ENCODE peak calls at places on chromosomes 6 and 20, in five cellular contexts. N is H9, K is IMR-90, S is H1, D is neuronal stem cell. T is an unnamed sample. For H3K4me1, the result is how much of the 10 kb centered on the place peaks cover.

GRCh38 chr20:59010321-59010994 is 3.4 kb upstream of the CTSZ start:
- DNase-seq in N (no peak), K (no peak), S (no peak), D (no peak), T (no peak)

GRCh38 chr6:33710296-33711121 is 991 bp downstream of the UQCC2 start:
- DNase-seq in N (no peak), K (no peak), S (no peak), D (no peak), T (no peak)

GRCh38 chr6:44012078-44012493 is 115.2 kb downstream of the MRPL14 start:
- DNase-seq in N (no peak), K (peak), S (no peak), D (no peak), T (peak)

GRCh38 chr6:20633566-20634340 is 99.5 kb downstream of the CDKAL1 start:
- DNase-seq in N (no peak), K (no peak), S (no peak), D (no peak), T (no peak)

GRCh38 chr20:36017034-36017951 is 48.9 kb downstream of the CNBD2 start:
- DNase-seq in N (no peak), K (peak), S (no peak), D (no peak), T (no peak)

GRCh38 chr6:113120214-113120576 is 737.0 kb upstream of the MARCKS start:
- DNase-seq in N (no peak), K (peak), S (no peak), D (no peak), T (peak)

GRCh38 chr6:170405311-170405975 is 98.9 kb downstream of the FAM120B start:
- DNase-seq in N (no peak), K (peak), S (no peak), D (no peak), T (peak)

GRCh38 chr6:42564496-42564890 is 664 bp downstream of the UBR2 start:
- DNase-seq in N (no peak), K (no peak), S (no peak), D (no peak), T (peak)

GRCh38 chr6:135922170-135922569 is 70.7 kb downstream of the PDE7B start:
- DNase-seq in N (peak), K (peak), S (no peak), D (no peak), T (peak)

GRCh38 chr6:135920689-135921088 is 69.2 kb downstream of the PDE7B start:
- DNase-seq in N (no peak), K (no peak), S (no peak), D (no peak), T (no peak)

GRCh38 chr6:135921176-135921575 is 69.7 kb downstream of the PDE7B start:
- DNase-seq in N (no peak), K (peak), S (no peak), D (no peak), T (no peak)

GRCh38 chr6:135919026-135919425 is 67.5 kb downstream of the PDE7B start:
- DNase-seq in N (no peak), K (no peak), S (no peak), D (no peak), T (no peak)

DNA sequence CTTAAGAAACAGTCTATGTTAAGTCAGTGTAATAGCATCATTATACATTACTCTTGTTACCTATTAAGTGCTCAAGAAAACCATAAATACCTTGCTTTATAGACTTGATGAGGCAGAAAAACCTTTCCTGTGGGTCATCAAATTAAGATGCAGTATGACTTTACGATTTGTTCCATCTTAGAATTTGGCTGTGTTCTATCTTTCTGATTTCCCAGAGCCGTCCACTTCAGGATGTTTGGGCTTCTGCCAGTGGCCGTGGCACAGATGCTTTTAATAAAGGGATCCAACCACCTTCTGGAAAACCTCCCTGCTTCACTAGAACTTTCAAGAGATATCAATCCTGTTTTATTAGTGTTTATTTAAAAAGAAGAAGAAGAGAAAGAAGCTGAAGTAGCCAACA is 71.2 kb downstream of the PDE7B start:
- DNase-seq in N (no peak), K (peak), S (no peak), D (no peak), T (no peak)
- H3K4me1 ChIP-seq in N (under half), K (under half), S (under half), D (under half), T (under half)

DNA sequence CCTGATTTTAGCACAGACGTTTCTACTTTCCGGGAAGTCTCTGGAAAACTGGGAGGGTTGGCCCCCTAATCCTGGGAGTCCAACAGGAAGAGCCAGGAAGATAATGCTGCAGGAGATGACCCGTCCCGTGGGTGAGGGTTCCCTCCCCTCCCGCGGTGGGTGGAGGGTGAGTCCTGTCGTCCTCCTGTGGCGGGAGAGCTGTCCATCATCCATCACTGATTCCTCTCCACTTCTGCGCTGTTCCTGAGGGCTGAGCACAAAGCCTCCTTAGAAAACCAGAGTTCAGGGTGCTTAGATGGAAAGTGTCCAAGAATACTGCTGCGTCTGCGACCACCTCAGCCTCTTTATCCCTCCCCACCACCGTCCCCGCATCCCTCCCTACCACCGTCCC is 6.1 kb upstream of the CCR6 start:
- DNase-seq in N (no peak), K (no peak), S (no peak), D (no peak), T (no peak)
- H4K91ac ChIP-seq in N (no peak), K (no peak), S (no peak), D (no peak), T (no peak)

GRCh38 chr20:1851396-1851795 is 43.8 kb upstream of the SIRPA start:
- DNase-seq in N (no peak), K (no peak), S (no peak), D (no peak), T (no peak)
- H3K4me1 ChIP-seq in N (under half), K (under half), S (under half), D (under half), T (under half)

DNA sequence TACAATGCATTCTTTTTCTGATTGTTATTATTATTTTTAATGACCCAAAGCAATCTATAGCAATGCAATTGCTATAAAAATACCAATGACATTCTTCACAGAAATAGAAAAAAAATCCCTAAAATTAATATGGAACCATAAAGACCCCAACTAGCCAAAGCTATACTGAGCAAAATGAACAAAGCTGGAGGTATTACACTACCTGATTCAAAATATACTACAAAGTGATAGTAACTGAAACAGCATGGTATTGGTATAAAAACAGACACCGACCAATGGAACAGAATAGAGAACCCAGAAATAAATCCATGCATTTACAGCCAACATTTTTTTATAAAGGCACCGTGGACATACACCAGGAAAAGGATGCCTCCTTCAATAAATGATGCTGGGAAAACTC is 60.5 kb upstream of the EEF1A1 start:
- DNase-seq in N (no peak), K (no peak), S (no peak), D (no peak), T (no peak)
- H4K91ac ChIP-seq in N (no peak), K (peak), S (peak), D (no peak), T (no peak)

GRCh38 chr6:14743465-14744211 is 502.2 kb upstream of the JARID2 start:
- DNase-seq in N (no peak), K (peak), S (no peak), D (no peak), T (peak)
- H3K4me1 ChIP-seq in N (under half), K (under half), S (under half), D (under half), T (under half)

GRCh38 chr20:37305839-37306238 is 16.4 kb downstream of the MANBAL start:
- DNase-seq in N (no peak), K (no peak), S (no peak), D (no peak), T (no peak)

GRCh38 chr20:37303637-37304036 is 14.2 kb downstream of the MANBAL start:
- DNase-seq in N (no peak), K (no peak), S (no peak), D (no peak), T (no peak)

GRCh38 chr20:37301120-37301519 is 11.7 kb downstream of the MANBAL start:
- DNase-seq in N (no peak), K (no peak), S (no peak), D (no peak), T (no peak)

GRCh38 chr20:37305079-37305478 is 15.6 kb downstream of the MANBAL start:
- DNase-seq in N (no peak), K (no peak), S (no peak), D (no peak), T (no peak)

GRCh38 chr20:37302981-37303380 is 13.5 kb downstream of the MANBAL start:
- DNase-seq in N (no peak), K (no peak), S (no peak), D (no peak), T (no peak)
- H4K91ac ChIP-seq in N (no peak), K (no peak), S (no peak), D (no peak), T (no peak)

T was measured in mesenchymal stem cell.